ENCODE peak calls at places on chromosomes 3 and 15, in six cellular contexts. One of them, this sample, is unnamed.
A peak's percentile ranks its signal among the peaks of the same experiment; 100 is the strongest.

GRCh38 chr3:64600246-64600645 is 87.6 kb downstream of the ADAMTS9 start:
- DNase-seq in effector memory CD4-positive, alpha-beta T cell: no peak
- DNase-seq in GM23338: no peak
- DNase-seq in left ventricle myocardium inferior: no peak
- DNase-seq in dorsolateral prefrontal cortex: no peak
- DNase-seq in HFF-Myc: no peak
- DNase-seq in this sample: no peak

GRCh38 chr15:40379853-40380252 is 2.7 kb upstream of the KNSTRN start:
- DNase-seq in effector memory CD4-positive, alpha-beta T cell: no peak
- DNase-seq in GM23338: no peak
- DNase-seq in left ventricle myocardium inferior: peak; percentile 35
- DNase-seq in HFF-Myc: peak; percentile 79
- DNase-seq in dorsolateral prefrontal cortex: peak; percentile 46
- DNase-seq in this sample: peak; percentile 94

GRCh38 chr15:72339777-72340177 is 19.8 kb upstream of the CELF6 start:
- DNase-seq in dorsolateral prefrontal cortex: peak; percentile 37
- DNase-seq in HFF-Myc: peak; percentile 92
- DNase-seq in effector memory CD4-positive, alpha-beta T cell: no peak
- DNase-seq in left ventricle myocardium inferior: no peak
- DNase-seq in GM23338: no peak
- DNase-seq in this sample: peak; percentile 95

GRCh38 chr3:160921020-160921635 is 165.1 kb downstream of the PPM1L start:
- DNase-seq in effector memory CD4-positive, alpha-beta T cell: no peak
- DNase-seq in left ventricle myocardium inferior: no peak
- DNase-seq in dorsolateral prefrontal cortex: peak; percentile 18
- DNase-seq in HFF-Myc: no peak
- DNase-seq in GM23338: peak; percentile 69
- DNase-seq in this sample: peak; percentile 9

GRCh38 chr3:128932516-128933212 is 53.2 kb downstream of the ACAD9 start:
- DNase-seq in dorsolateral prefrontal cortex: no peak
- DNase-seq in HFF-Myc: no peak
- DNase-seq in GM23338: no peak
- DNase-seq in effector memory CD4-positive, alpha-beta T cell: no peak
- DNase-seq in left ventricle myocardium inferior: no peak
- DNase-seq in this sample: no peak

GRCh38 chr15:48833526-48833925 is 22.7 kb upstream of the CEP152 start:
- DNase-seq in HFF-Myc: no peak
- DNase-seq in dorsolateral prefrontal cortex: no peak
- DNase-seq in left ventricle myocardium inferior: no peak
- DNase-seq in GM23338: no peak
- DNase-seq in effector memory CD4-positive, alpha-beta T cell: no peak
- DNase-seq in this sample: no peak

GRCh38 chr3:47846186-47846879 is 43.4 kb downstream of the DHX30 start:
- DNase-seq in GM23338: no peak
- DNase-seq in HFF-Myc: no peak
- DNase-seq in dorsolateral prefrontal cortex: no peak
- DNase-seq in left ventricle myocardium inferior: no peak
- DNase-seq in effector memory CD4-positive, alpha-beta T cell: no peak
- DNase-seq in this sample: no peak

GRCh38 chr3:154229217-154229590 is 95.1 kb downstream of the DHX36 start:
- DNase-seq in effector memory CD4-positive, alpha-beta T cell: no peak
- DNase-seq in dorsolateral prefrontal cortex: no peak
- DNase-seq in left ventricle myocardium inferior: no peak
- DNase-seq in GM23338: no peak
- DNase-seq in HFF-Myc: no peak
- DNase-seq in this sample: no peak

GRCh38 chr15:91694131-91694828 is 159.2 kb upstream of the SLCO3A1 start:
- DNase-seq in dorsolateral prefrontal cortex: no peak
- DNase-seq in HFF-Myc: no peak
- DNase-seq in left ventricle myocardium inferior: peak; percentile 39
- DNase-seq in GM23338: peak; percentile 13
- DNase-seq in effector memory CD4-positive, alpha-beta T cell: no peak
- DNase-seq in this sample: peak; percentile 1

GRCh38 chr15:87703238-87704111 is 553.1 kb downstream of the NTRK3 start:
- DNase-seq in left ventricle myocardium inferior: no peak
- DNase-seq in effector memory CD4-positive, alpha-beta T cell: no peak
- DNase-seq in GM23338: no peak
- DNase-seq in HFF-Myc: no peak
- DNase-seq in dorsolateral prefrontal cortex: no peak
- DNase-seq in this sample: no peak

GRCh38 chr3:44909063-44909462 is 34.7 kb downstream of the TGM4 start:
- DNase-seq in dorsolateral prefrontal cortex: no peak
- DNase-seq in GM23338: no peak
- DNase-seq in left ventricle myocardium inferior: no peak
- DNase-seq in HFF-Myc: no peak
- DNase-seq in effector memory CD4-positive, alpha-beta T cell: no peak
- DNase-seq in this sample: no peak

GRCh38 chr3:65406470-65406869 is 632.2 kb downstream of the MAGI1 start:
- DNase-seq in dorsolateral prefrontal cortex: no peak
- DNase-seq in effector memory CD4-positive, alpha-beta T cell: no peak
- DNase-seq in GM23338: no peak
- DNase-seq in HFF-Myc: no peak
- DNase-seq in left ventricle myocardium inferior: no peak
- DNase-seq in this sample: peak; percentile 48

GRCh38 chr3:56758539-56758981 is 43.2 kb downstream of the ARHGEF3 start:
- DNase-seq in GM23338: no peak
- DNase-seq in left ventricle myocardium inferior: no peak
- DNase-seq in HFF-Myc: peak; percentile 92
- DNase-seq in effector memory CD4-positive, alpha-beta T cell: peak; percentile 13
- DNase-seq in dorsolateral prefrontal cortex: no peak
- DNase-seq in this sample: peak; percentile 56

GRCh38 chr3:71062037-71062919 is 521.2 kb downstream of the FOXP1 start:
- DNase-seq in effector memory CD4-positive, alpha-beta T cell: no peak
- DNase-seq in HFF-Myc: no peak
- DNase-seq in GM23338: no peak
- DNase-seq in left ventricle myocardium inferior: no peak
- DNase-seq in dorsolateral prefrontal cortex: no peak
- DNase-seq in this sample: no peak

GRCh38 chr3:152183473-152183872 is 85.3 kb upstream of the MBNL1 start:
- DNase-seq in dorsolateral prefrontal cortex: peak; percentile 28
- DNase-seq in GM23338: peak; percentile 73
- DNase-seq in left ventricle myocardium inferior: peak; percentile 39
- DNase-seq in effector memory CD4-positive, alpha-beta T cell: no peak
- DNase-seq in HFF-Myc: no peak
- DNase-seq in this sample: no peak

GRCh38 chr3:133487920-133488540 is 85.5 kb upstream of the CDV3 start:
- DNase-seq in HFF-Myc: no peak
- DNase-seq in GM23338: peak; percentile 51
- DNase-seq in dorsolateral prefrontal cortex: no peak
- DNase-seq in effector memory CD4-positive, alpha-beta T cell: no peak
- DNase-seq in left ventricle myocardium inferior: no peak
- DNase-seq in this sample: no peak

GRCh38 chr3:63617391-63617790 is 35.1 kb upstream of the SNTN start:
- DNase-seq in left ventricle myocardium inferior: no peak
- DNase-seq in GM23338: no peak
- DNase-seq in HFF-Myc: no peak
- DNase-seq in dorsolateral prefrontal cortex: no peak
- DNase-seq in effector memory CD4-positive, alpha-beta T cell: no peak
- DNase-seq in this sample: no peak

GRCh38 chr15:40826123-40827075 is 2.1 kb downstream of the PPP1R14D start:
- DNase-seq in left ventricle myocardium inferior: no peak
- DNase-seq in GM23338: no peak
- DNase-seq in dorsolateral prefrontal cortex: no peak
- DNase-seq in HFF-Myc: no peak
- DNase-seq in effector memory CD4-positive, alpha-beta T cell: no peak
- DNase-seq in this sample: no peak

GRCh38 chr3:8768364-8769087 is 887 bp downstream of the OXTR start:
- DNase-seq in left ventricle myocardium inferior: no peak
- DNase-seq in HFF-Myc: no peak
- DNase-seq in effector memory CD4-positive, alpha-beta T cell: no peak
- DNase-seq in GM23338: peak; percentile 55
- DNase-seq in dorsolateral prefrontal cortex: no peak
- DNase-seq in this sample: no peak
- H3K4me3 ChIP-seq in left ventricle myocardium inferior: peak overlapping the region; percentile 62
- H3K4me3 ChIP-seq in HFF-Myc: peak overlapping the region; percentile 47
- H3K4me3 ChIP-seq in effector memory CD4-positive, alpha-beta T cell: no peak overlapping the region
- H3K4me3 ChIP-seq in GM23338: peak overlapping the region; percentile 62
- H3K4me3 ChIP-seq in dorsolateral prefrontal cortex: peak overlapping the region; percentile 54
- H3K4me3 ChIP-seq in this sample: peak overlapping the region; percentile 55

DNA sequence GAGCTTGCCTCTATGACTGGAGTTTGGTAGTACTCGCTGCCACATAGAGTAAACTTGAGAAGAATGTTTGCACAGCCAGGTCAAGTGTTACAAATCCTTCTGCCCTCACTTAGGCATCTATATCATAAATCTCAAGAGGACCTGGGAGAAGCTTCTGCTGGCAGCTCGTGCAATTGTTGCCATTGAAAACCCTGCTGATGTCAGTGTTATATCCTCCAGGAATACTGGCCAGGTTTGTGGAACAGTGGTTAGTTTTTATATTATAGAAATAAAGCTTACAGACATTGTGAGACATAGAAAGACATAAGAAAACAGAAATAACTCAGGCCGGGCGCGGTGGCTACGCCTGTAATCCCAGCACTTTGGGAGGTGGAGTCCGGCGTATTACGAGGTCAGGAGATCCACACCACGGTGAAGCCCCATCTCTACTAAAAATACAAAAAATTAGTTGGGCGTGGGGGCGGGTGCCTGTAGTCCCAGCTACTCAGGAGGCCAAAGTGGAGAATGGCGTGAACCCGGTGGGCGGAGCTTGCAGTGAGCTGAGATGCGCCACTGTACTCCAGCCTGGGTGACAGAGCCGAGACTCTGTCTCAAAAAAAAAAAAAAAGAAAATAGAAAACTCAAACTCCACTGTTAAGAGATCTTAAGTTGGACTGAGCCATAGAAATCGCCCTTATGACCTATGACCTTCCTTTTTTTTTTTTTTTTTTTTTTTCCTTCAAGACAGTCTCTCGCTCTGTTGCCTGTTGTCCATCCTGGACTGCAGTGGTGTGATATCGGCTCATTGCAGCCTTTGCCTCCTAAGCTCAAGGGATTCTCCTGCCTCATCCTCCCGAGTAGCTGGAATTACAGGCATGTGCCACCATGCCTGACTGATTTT is 2.2 kb downstream of the RPSA start:
- DNase-seq in HFF-Myc: no peak
- DNase-seq in GM23338: no peak
- DNase-seq in left ventricle myocardium inferior: no peak
- DNase-seq in effector memory CD4-positive, alpha-beta T cell: no peak
- DNase-seq in dorsolateral prefrontal cortex: no peak
- DNase-seq in this sample: no peak
- H3K4me3 ChIP-seq in HFF-Myc: peak overlapping the region; percentile 68
- H3K4me3 ChIP-seq in GM23338: peak overlapping the region; percentile 64
- H3K4me3 ChIP-seq in left ventricle myocardium inferior: no peak overlapping the region
- H3K4me3 ChIP-seq in effector memory CD4-positive, alpha-beta T cell: no peak overlapping the region
- H3K4me3 ChIP-seq in dorsolateral prefrontal cortex: peak overlapping the region; percentile 88
- H3K4me3 ChIP-seq in this sample: no peak overlapping the region

DNA sequence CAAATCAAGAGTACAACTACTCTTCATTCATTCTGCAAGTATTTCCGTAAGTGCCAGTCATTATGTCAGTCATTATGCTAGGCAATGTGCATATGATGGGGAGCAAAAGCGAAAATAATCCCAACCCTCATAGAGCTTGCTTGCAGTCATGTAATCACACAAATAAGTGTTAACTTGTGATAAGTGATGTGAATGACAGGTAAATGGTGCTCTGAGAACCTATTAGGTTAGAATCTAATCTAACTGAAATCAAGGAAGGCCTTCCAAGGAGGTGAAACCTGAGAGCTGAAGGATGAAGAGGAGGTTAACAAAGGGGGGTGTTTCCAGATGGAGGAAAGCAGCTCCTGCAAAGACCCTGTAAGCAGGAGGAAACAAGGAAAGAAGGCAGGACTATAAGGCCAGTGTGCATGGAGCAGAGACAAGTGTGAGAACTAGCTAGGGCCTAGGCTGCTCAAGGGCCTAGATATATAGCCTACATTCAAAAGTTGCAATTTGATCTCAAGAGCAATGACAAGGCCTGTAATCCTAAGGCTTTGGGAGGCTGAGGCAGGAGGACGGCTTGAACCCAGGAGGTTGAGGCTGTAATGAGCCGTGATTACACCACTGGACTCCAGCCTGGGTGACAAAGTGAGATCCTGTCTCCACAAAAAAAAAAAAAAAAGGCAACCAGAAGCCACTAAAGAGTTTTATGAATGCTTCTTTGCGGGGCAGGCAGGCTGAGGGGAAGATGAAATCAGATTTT is 5.3 kb downstream of the PTPN9 start:
- DNase-seq in dorsolateral prefrontal cortex: no peak
- DNase-seq in HFF-Myc: no peak
- DNase-seq in effector memory CD4-positive, alpha-beta T cell: no peak
- DNase-seq in left ventricle myocardium inferior: no peak
- DNase-seq in GM23338: peak; percentile 63
- DNase-seq in this sample: no peak
- H3K4me3 ChIP-seq in dorsolateral prefrontal cortex: no peak overlapping the region
- H3K4me3 ChIP-seq in HFF-Myc: no peak overlapping the region
- H3K4me3 ChIP-seq in effector memory CD4-positive, alpha-beta T cell: no peak overlapping the region
- H3K4me3 ChIP-seq in left ventricle myocardium inferior: no peak overlapping the region
- H3K4me3 ChIP-seq in GM23338: peak overlapping the region; percentile 39
- H3K4me3 ChIP-seq in this sample: no peak overlapping the region

GRCh38 chr15:64907991-64908390 is 3.7 kb upstream of the ANKDD1A start:
- DNase-seq in HFF-Myc: no peak
- DNase-seq in dorsolateral prefrontal cortex: no peak
- DNase-seq in left ventricle myocardium inferior: no peak
- DNase-seq in GM23338: no peak
- DNase-seq in effector memory CD4-positive, alpha-beta T cell: no peak
- DNase-seq in this sample: no peak

GRCh38 chr15:64912926-64913325 is 1.2 kb downstream of the ANKDD1A start:
- DNase-seq in GM23338: no peak
- DNase-seq in effector memory CD4-positive, alpha-beta T cell: no peak
- DNase-seq in dorsolateral prefrontal cortex: no peak
- DNase-seq in HFF-Myc: no peak
- DNase-seq in left ventricle myocardium inferior: no peak
- DNase-seq in this sample: no peak

GRCh38 chr15:64912379-64912778 is 677 bp downstream of the ANKDD1A start:
- DNase-seq in effector memory CD4-positive, alpha-beta T cell: no peak
- DNase-seq in HFF-Myc: no peak
- DNase-seq in left ventricle myocardium inferior: no peak
- DNase-seq in GM23338: no peak
- DNase-seq in dorsolateral prefrontal cortex: no peak
- DNase-seq in this sample: no peak

GRCh38 chr15:64909546-64909945 is 2.2 kb upstream of the ANKDD1A start:
- DNase-seq in effector memory CD4-positive, alpha-beta T cell: no peak
- DNase-seq in HFF-Myc: no peak
- DNase-seq in left ventricle myocardium inferior: peak; percentile 2
- DNase-seq in GM23338: no peak
- DNase-seq in dorsolateral prefrontal cortex: no peak
- DNase-seq in this sample: no peak

DNA sequence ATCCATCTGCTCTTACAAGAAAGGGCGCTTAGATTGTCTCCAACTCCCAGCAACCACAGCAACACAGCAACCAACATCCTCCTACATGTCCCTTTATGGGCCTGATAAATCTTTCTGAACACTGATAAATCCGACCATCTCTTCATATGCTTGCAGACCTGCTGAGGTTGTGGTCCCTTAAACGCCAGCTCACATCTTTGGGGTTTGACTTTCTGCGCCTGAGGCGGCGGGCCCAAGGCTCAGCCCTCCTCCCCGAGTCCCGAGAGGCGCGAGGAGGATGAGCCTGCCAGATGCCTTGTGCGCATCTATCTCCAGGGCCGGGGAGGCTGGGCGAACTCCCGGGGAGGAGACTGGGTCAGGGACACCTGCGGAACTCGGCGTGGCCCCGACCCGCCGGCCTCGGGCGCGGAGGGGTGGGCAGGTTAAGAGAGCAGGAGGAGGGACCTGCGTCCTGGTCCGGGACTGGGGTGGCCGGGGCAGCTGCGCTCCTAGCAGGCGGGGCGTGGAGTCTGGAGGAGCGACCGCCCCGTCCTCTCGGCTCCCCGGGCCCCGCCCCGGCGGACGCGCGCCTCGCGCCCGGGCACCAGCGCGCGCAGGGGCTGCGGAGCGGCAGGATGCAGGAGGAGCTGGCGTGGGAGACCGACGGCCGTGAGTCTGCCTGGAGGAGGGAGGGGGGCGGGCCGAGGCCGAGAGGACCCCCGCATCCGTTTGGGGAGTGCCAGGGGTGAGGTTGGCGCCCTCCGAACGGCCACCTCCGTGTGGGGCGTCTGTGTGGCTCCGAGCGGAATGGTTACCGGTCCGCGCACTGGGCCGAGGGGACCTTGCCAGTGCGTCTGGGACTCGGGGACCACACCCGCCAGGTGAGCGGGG is at the start of gene ANKDD1A:
- DNase-seq in dorsolateral prefrontal cortex: peak; percentile 54
- DNase-seq in GM23338: peak; percentile 91
- DNase-seq in HFF-Myc: no peak
- DNase-seq in left ventricle myocardium inferior: peak; percentile 74
- DNase-seq in effector memory CD4-positive, alpha-beta T cell: no peak
- DNase-seq in this sample: no peak
- H3K4me3 ChIP-seq in dorsolateral prefrontal cortex: peak within 1 kb of the TSS; percentile 72
- H3K4me3 ChIP-seq in GM23338: peak within 1 kb of the TSS; percentile 88
- H3K4me3 ChIP-seq in HFF-Myc: peak within 1 kb of the TSS; percentile 53
- H3K4me3 ChIP-seq in left ventricle myocardium inferior: peak within 1 kb of the TSS; percentile 76
- H3K4me3 ChIP-seq in effector memory CD4-positive, alpha-beta T cell: peak within 1 kb of the TSS; percentile 57
- H3K4me3 ChIP-seq in this sample: peak within 1 kb of the TSS; percentile 60

This sample was measured in skeletal muscle cell.